ENCODE peak calls at places on chromosomes 6 and 20, in six cellular contexts. E is T-cell, J is LHCN-M2, P is PC-9, L is foreskin fibroblast, H is D341Med. U is an unnamed sample.

GRCh38 chr6:11771473-11772048 is 7.0 kb downstream of the ADTRP start:
- DNase-seq in L (no peak), P (peak; percentile 68), E (no peak), H (no peak), J (peak; percentile 80), U (no peak)

GRCh38 chr20:50108571-50109235 is 4.2 kb downstream of the UBE2V1 start:
- DNase-seq in L (no peak), E (no peak), J (no peak), H (no peak), P (no peak), U (no peak)

GRCh38 chr6:7628915-7629314 is 38.9 kb downstream of the SNRNP48 start:
- DNase-seq in L (no peak), P (no peak), J (no peak), E (no peak), H (no peak), U (no peak)

GRCh38 chr6:21653323-21653722 is 59.8 kb downstream of the SOX4 start:
- DNase-seq in L (no peak), J (no peak), E (no peak), H (no peak), P (no peak), U (no peak)

GRCh38 chr6:151391021-151391470 is 313 bp downstream of the ZBTB2 start:
- DNase-seq in J (peak; percentile 61), H (peak; percentile 88), L (peak; percentile 53), E (peak; percentile 79), P (no peak), U (peak; percentile 89)

GRCh38 chr6:66478705-66479104 is 771.7 kb upstream of the EYS start:
- DNase-seq in P (no peak), H (peak; percentile 33), J (no peak), L (no peak), E (no peak), U (no peak)

GRCh38 chr6:12832341-12832740 is 115.8 kb downstream of the PHACTR1 start:
- DNase-seq in J (no peak), L (no peak), E (no peak), P (no peak), H (no peak), U (no peak)

GRCh38 chr6:42012501-42013133 is 37.7 kb upstream of the TAF8 start:
- DNase-seq in E (no peak), L (no peak), H (no peak), J (peak; percentile 33), P (no peak), U (no peak)

GRCh38 chr6:53014744-53015143 is 19.7 kb upstream of the GSTA4 start:
- DNase-seq in H (no peak), E (no peak), J (no peak), P (peak; percentile 68), L (no peak), U (no peak)

GRCh38 chr6:55925292-55925691 is 49.9 kb upstream of the BMP5 start:
- DNase-seq in E (no peak), P (no peak), H (no peak), L (peak; percentile 72), J (peak; percentile 88), U (no peak)

GRCh38 chr20:31679357-31680285 is 41.9 kb downstream of the COX4I2 start:
- DNase-seq in L (no peak), E (no peak), H (no peak), P (no peak), J (no peak), U (no peak)

GRCh38 chr6:33123732-33124524 is 48.1 kb downstream of the HLA-DPB1 start:
- DNase-seq in J (peak; percentile 45), L (peak; percentile 23), P (peak; percentile 42), H (peak; percentile 70), E (no peak), U (no peak)

GRCh38 chr6:6878921-6879585 is 228.7 kb upstream of the RREB1 start:
- DNase-seq in L (no peak), P (no peak), J (no peak), H (no peak), E (no peak), U (no peak)

GRCh38 chr6:109083657-109084056 is 11.0 kb downstream of the SESN1 start:
- DNase-seq in H (no peak), E (no peak), J (no peak), P (no peak), L (no peak), U (no peak)